ENCODE peak calls at places on chromosome 14, in seven cellular contexts. U, O, H, Q, S, B and L are unnamed samples.

GRCh38 chr14:94341654-94342333 is 18.7 kb upstream of the SERPINA6 start:
- DNase-seq in S (no peak), U (no peak), O (no peak), B (no peak), Q (no peak), H (no peak), L (no peak)

GRCh38 chr14:104572024-104572623 is 7.4 kb upstream of the C14orf180 start:
- DNase-seq in O (no peak), Q (no peak), H (no peak), B (no peak), S (no peak), U (no peak), L (no peak)

GRCh38 chr14:42023452-42023851 is 416.8 kb downstream of the LRFN5 start:
- DNase-seq in U (no peak), B (no peak), H (no peak), S (peak; percentile 35), Q (no peak), O (no peak), L (no peak)

GRCh38 chr14:53247596-53248370 is 94.7 kb upstream of the DDHD1 start:
- DNase-seq in B (no peak), H (no peak), S (no peak), O (no peak), U (no peak), Q (no peak), L (no peak)

GRCh38 chr14:24837280-24838046 is 203.5 kb upstream of the GZMB start:
- DNase-seq in Q (peak; percentile 29), U (no peak), O (peak; percentile 53), H (no peak), B (no peak), S (peak; percentile 53), L (no peak)

GRCh38 chr14:21494902-21495762 is 16.0 kb downstream of the METTL3 start:
- DNase-seq in B (peak; percentile 23), U (no peak), S (peak; percentile 41), O (peak; percentile 80), Q (peak; percentile 61), H (no peak), L (no peak)

GRCh38 chr14:90644882-90645281 is 171.3 kb downstream of the TTC7B start:
- DNase-seq in B (peak; percentile 60), O (peak; percentile 80), S (peak; percentile 55), U (no peak), H (no peak), Q (no peak), L (no peak)

GRCh38 chr14:94617366-94617941 is 5.3 kb downstream of the SERPINA3 start:
- DNase-seq in O (no peak), S (no peak), H (no peak), U (no peak), Q (no peak), B (no peak), L (no peak)

GRCh38 chr14:30440986-30441385 is 118.0 kb upstream of the G2E3 start:
- DNase-seq in O (no peak), S (no peak), U (no peak), H (no peak), Q (no peak), B (no peak), L (no peak)

GRCh38 chr14:32259368-32260013 is 56.4 kb upstream of the RNU6-8 start:
- DNase-seq in U (no peak), B (peak; percentile 73), Q (peak; percentile 84), O (peak; percentile 63), H (no peak), S (peak; percentile 76), L (peak; percentile 43)

GRCh38 chr14:93764211-93764659 is 24.1 kb downstream of the PRIMA1 start:
- DNase-seq in H (no peak), U (no peak), O (peak; percentile 20), B (no peak), S (no peak), Q (no peak), L (no peak)

GRCh38 chr14:23028800-23029199 is 5.9 kb downstream of the PSMB5 start:
- DNase-seq in O (peak; percentile 61), Q (no peak), H (no peak), U (no peak), B (no peak), S (no peak), L (no peak)

GRCh38 chr14:105011312-105011990 is 9.4 kb downstream of the CDCA4 start:
- DNase-seq in H (no peak), U (no peak), Q (no peak), O (no peak), S (no peak), B (no peak), L (no peak)

GRCh38 chr14:90512332-90512951 is 115.6 kb downstream of the CALM1 start:
- DNase-seq in O (no peak), U (no peak), B (no peak), Q (no peak), H (no peak), S (no peak), L (no peak)

GRCh38 chr14:26191123-26191522 is 406.7 kb downstream of the NOVA1 start:
- DNase-seq in U (no peak), H (no peak), Q (peak; percentile 4), O (no peak), S (peak; percentile 8), B (no peak), L (no peak)

GRCh38 chr14:35504260-35504659 is 29.7 kb upstream of the INSM2 start:
- DNase-seq in S (no peak), O (no peak), H (no peak), Q (no peak), U (no peak), B (no peak), L (no peak)

GRCh38 chr14:86003998-86004397 is 474.1 kb downstream of the FLRT2 start:
- DNase-seq in U (no peak), B (no peak), H (no peak), O (peak; percentile 87), Q (no peak), S (no peak), L (no peak)

GRCh38 chr14:33430414-33430813 is 491.7 kb downstream of the NPAS3 start:
- DNase-seq in S (no peak), O (no peak), U (peak; percentile 14), H (no peak), B (no peak), Q (no peak), L (no peak)

GRCh38 chr14:33432407-33433023 is 493.8 kb downstream of the NPAS3 start:
- DNase-seq in U (no peak), S (peak; percentile 37), B (peak; percentile 54), H (no peak), O (peak; percentile 18), Q (no peak), L (no peak)

GRCh38 chr14:33441633-33442032 is 503.0 kb downstream of the NPAS3 start:
- DNase-seq in O (no peak), H (no peak), B (no peak), U (no peak), S (no peak), Q (no peak), L (no peak)

DNA sequence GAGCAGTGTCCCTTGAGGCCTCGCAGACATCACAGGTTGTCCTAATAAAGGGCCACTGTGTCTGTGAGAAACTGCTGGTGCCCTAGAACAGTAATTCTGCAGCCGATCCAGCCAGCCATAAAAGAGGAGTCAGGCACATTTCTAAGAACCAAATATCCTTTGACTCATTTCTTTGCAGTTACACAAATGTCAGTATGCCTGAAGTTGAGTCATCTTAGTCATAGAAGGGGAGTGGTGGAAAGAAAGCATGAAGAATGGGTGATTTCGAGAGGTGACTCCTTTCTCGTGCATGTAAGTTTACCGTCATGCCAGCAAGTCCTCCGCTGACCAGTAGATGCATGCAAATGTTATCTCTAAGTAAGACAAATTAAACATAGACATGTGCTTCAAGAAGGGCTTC is 497.2 kb downstream of the NPAS3 start:
- DNase-seq in S (peak; percentile 85), O (peak; percentile 4), U (no peak), Q (no peak), H (no peak), B (peak; percentile 88), L (no peak)
- H3K18ac ChIP-seq in S (no peak overlapping the region), O (no peak overlapping the region), U (no peak overlapping the region), Q (no peak overlapping the region), H (no peak overlapping the region), B (no peak overlapping the region), L (no peak overlapping the region)

DNA sequence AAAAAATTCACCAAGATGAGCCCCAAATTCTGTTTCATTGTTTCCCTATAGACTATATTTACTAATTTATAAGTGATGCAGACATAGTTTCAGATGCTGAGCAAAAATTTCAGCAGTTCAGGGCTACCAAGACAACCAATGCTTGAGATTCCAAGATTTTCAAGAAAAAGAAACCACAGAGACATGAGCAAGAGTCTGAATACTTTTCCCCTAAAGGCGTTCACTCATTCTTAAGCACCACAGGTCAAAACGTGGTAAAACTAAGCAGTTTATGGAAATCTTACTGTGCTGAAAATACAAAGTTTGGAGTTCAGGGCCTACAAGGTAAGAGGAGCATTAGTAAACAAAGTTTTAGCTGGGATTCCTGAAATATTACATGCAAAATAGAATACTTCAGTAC is 221.2 kb downstream of the KCNH5 start:
- DNase-seq in S (no peak), Q (no peak), H (no peak), B (no peak), O (peak; percentile 18), U (no peak), L (no peak)
- H3K18ac ChIP-seq in S (no peak overlapping the region), Q (no peak overlapping the region), H (no peak overlapping the region), B (no peak overlapping the region), O (no peak overlapping the region), U (no peak overlapping the region), L (no peak overlapping the region)

GRCh38 chr14:70573050-70573449 is 27.4 kb downstream of the MED6 start:
- DNase-seq in B (no peak), H (no peak), S (no peak), O (no peak), Q (no peak), U (no peak), L (no peak)

GRCh38 chr14:70563869-70564268 is 29.1 kb upstream of the ADAM20 start:
- DNase-seq in O (no peak), U (no peak), H (no peak), B (no peak), S (no peak), Q (no peak), L (no peak)

GRCh38 chr14:70563417-70563816 is 28.6 kb upstream of the ADAM20 start:
- DNase-seq in O (no peak), Q (no peak), B (no peak), U (no peak), S (no peak), H (no peak), L (no peak)

GRCh38 chr14:70571139-70571538 is 29.3 kb downstream of the MED6 start:
- DNase-seq in S (no peak), B (no peak), U (no peak), Q (no peak), O (no peak), H (no peak), L (no peak)

GRCh38 chr14:70567791-70568190 is 32.7 kb downstream of the MED6 start:
- DNase-seq in S (peak; percentile 46), B (peak; percentile 55), O (peak; percentile 39), U (no peak), H (peak; percentile 7), Q (peak; percentile 83), L (peak; percentile 68)
- H3K18ac ChIP-seq in S (no peak overlapping the region), B (no peak overlapping the region), O (no peak overlapping the region), U (no peak overlapping the region), H (no peak overlapping the region), Q (no peak overlapping the region), L (no peak overlapping the region)

DNA sequence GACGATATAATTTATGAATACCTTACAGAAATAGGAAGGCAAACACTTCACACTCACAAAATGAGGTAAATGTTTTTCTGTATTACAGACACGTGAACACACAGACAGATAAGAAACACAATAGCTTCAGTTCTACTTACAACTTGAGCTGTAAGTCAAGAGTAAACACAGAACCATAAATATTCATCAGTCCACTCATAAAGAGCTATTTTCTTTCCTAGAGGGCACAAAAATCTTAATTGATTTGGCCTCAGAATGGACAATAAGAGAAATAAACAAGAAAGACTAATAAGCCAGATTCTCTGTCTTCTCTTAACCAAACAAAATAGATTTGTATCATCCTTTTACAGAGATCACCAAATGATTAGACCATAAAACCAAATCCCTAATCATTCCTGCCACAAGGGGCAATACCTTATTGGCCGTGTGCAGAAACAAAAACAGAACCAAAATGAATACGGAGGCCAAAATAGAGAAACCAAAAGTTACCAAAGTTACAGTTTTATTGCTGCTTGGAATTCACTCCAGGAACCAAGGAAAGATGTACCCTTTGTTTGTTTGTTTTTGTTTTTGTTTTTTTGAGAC is 38.1 kb upstream of the GARIN2 start:
- DNase-seq in H (no peak), Q (no peak), U (no peak), S (peak; percentile 7), O (no peak), B (peak; percentile 37), L (no peak)
- H3K18ac ChIP-seq in H (no peak overlapping the region), Q (no peak overlapping the region), U (no peak overlapping the region), S (no peak overlapping the region), O (no peak overlapping the region), B (no peak overlapping the region), L (no peak overlapping the region)